ENCODE peak calls at places on chromosomes 16 and 17, in five cellular contexts. E, N, F, A and Q are unnamed samples.

GRCh38 chr17:3888343-3889171 is 4.3 kb downstream of the CAMKK1 start:
- DNase-seq in F (no peak), A (peak), E (no peak), N (peak), Q (peak)

GRCh38 chr16:85853641-85854545 is 45.1 kb upstream of the IRF8 start:
- DNase-seq in N (no peak), A (no peak), F (no peak), E (peak), Q (no peak)

GRCh38 chr16:11571549-11571948 is 15.2 kb downstream of the LITAF start:
- DNase-seq in N (no peak), F (no peak), E (no peak), A (no peak), Q (no peak)

GRCh38 chr16:79274197-79274596 is 326.3 kb downstream of the MAF start:
- DNase-seq in F (no peak), E (no peak), A (no peak), N (no peak), Q (no peak)

GRCh38 chr16:30028438-30029093 is 2.5 kb downstream of the TLCD3B start:
- DNase-seq in N (peak), A (no peak), F (no peak), E (no peak), Q (no peak)

GRCh38 chr16:66932076-66932475 is 2.1 kb downstream of the CIAO2B start:
- DNase-seq in F (no peak), A (no peak), E (no peak), N (no peak), Q (no peak)

GRCh38 chr17:50533720-50534148 is 1.2 kb downstream of the EPN3 start:
- DNase-seq in E (no peak), F (no peak), A (no peak), N (peak), Q (no peak)

GRCh38 chr16:24730914-24731313 is 1.5 kb downstream of the TNRC6A start:
- DNase-seq in N (no peak), A (no peak), F (no peak), E (no peak), Q (no peak)

GRCh38 chr16:56263711-56264608 is 72.7 kb downstream of the GNAO1 start:
- DNase-seq in A (no peak), F (no peak), N (no peak), E (no peak), Q (no peak)

GRCh38 chr17:45431531-45432404 is 902 bp downstream of the ARHGAP27 start:
- DNase-seq in E (peak), F (no peak), N (peak), A (no peak), Q (no peak)

GRCh38 chr17:2821868-2822267 is 25.6 kb downstream of the RAP1GAP2 start:
- DNase-seq in A (no peak), F (no peak), E (no peak), N (no peak), Q (no peak)

GRCh38 chr16:50079741-50080140 is 14.0 kb downstream of the HEATR3 start:
- DNase-seq in E (no peak), N (no peak), F (no peak), A (no peak), Q (no peak)

GRCh38 chr16:84800579-84800978 is 19.2 kb upstream of the CRISPLD2 start:
- DNase-seq in N (no peak), F (no peak), A (no peak), E (no peak), Q (no peak)

GRCh38 chr17:47707884-47708283 is 13.9 kb downstream of the TBKBP1 start:
- DNase-seq in E (no peak), F (no peak), N (no peak), A (no peak), Q (no peak)

GRCh38 chr16:84726670-84727467 is 27.1 kb downstream of the USP10 start:
- DNase-seq in F (no peak), E (peak), N (no peak), A (no peak), Q (no peak)

GRCh38 chr16:29811170-29811895 is 660 bp upstream of the PRRT2 start:
- DNase-seq in N (peak), F (peak), E (peak), A (peak), Q (peak)

GRCh38 chr16:83137326-83137770 is 510.6 kb downstream of the CDH13 start:
- DNase-seq in E (no peak), A (peak), N (peak), F (peak), Q (peak)

GRCh38 chr17:81340606-81341346 is 45.7 kb upstream of the SLC38A10 start:
- DNase-seq in N (peak), A (no peak), F (no peak), E (no peak), Q (no peak)

GRCh38 chr16:17414421-17414820 is 56.3 kb downstream of the XYLT1 start:
- DNase-seq in E (no peak), A (no peak), N (no peak), F (no peak), Q (no peak)

GRCh38 chr17:58510075-58510474 is 4.4 kb downstream of the MTMR4 start:
- DNase-seq in F (no peak), A (no peak), N (no peak), E (no peak), Q (no peak)

GRCh38 chr17:57931488-57932137 is 23.6 kb downstream of the CUEDC1 start:
- DNase-seq in N (no peak), A (no peak), F (no peak), E (no peak), Q (no peak)

GRCh38 chr16:55487048-55487803 is 8.2 kb downstream of the MMP2 start:
- DNase-seq in A (peak), F (peak), E (no peak), N (peak), Q (peak)

GRCh38 chr17:6914711-6915110 is 81.1 kb upstream of the ALOX12 start:
- DNase-seq in F (no peak), A (no peak), E (peak), N (no peak), Q (no peak)

GRCh38 chr16:76897816-76898215 is 293.2 kb upstream of the MON1B start:
- DNase-seq in A (no peak), F (no peak), E (no peak), N (no peak), Q (no peak)

GRCh38 chr17:14499976-14500375 is 199.1 kb downstream of the HS3ST3B1 start:
- DNase-seq in F (no peak), E (no peak), A (no peak), N (no peak), Q (no peak)

GRCh38 chr17:50520483-50520882 is 12.1 kb upstream of the EPN3 start:
- DNase-seq in F (no peak), N (no peak), E (no peak), A (no peak), Q (no peak)

GRCh38 chr17:17146791-17147406 is 59.2 kb downstream of the PLD6 start:
- DNase-seq in E (peak), A (no peak), F (no peak), N (no peak), Q (no peak)

GRCh38 chr17:60345233-60345632 is 46.7 kb downstream of the USP32 start:
- DNase-seq in A (no peak), E (no peak), N (no peak), F (no peak), Q (no peak)

GRCh38 chr16:502179-502943 is 25.2 kb upstream of the CAPN15 start:
- DNase-seq in E (no peak), A (no peak), N (no peak), F (no peak), Q (no peak)

GRCh38 chr16:177981-178676 is 1.6 kb downstream of the HBA1 start:
- DNase-seq in F (no peak), N (no peak), A (no peak), E (no peak), Q (no peak)

GRCh38 chr16:76612497-76612896 is 335.3 kb downstream of the CNTNAP4 start:
- DNase-seq in F (no peak), E (no peak), N (no peak), A (no peak), Q (no peak)

GRCh38 chr17:7195971-7196370 is 16.8 kb upstream of the ASGR1 start:
- DNase-seq in N (no peak), F (no peak), A (no peak), E (no peak), Q (no peak)

GRCh38 chr17:52419256-52419655 is 260.7 kb upstream of the CA10 start:
- DNase-seq in F (no peak), E (no peak), A (no peak), N (no peak), Q (no peak)

GRCh38 chr16:81616321-81617020 is 162.6 kb upstream of the PLCG2 start:
- DNase-seq in A (no peak), E (peak), N (peak), F (no peak), Q (no peak)

GRCh38 chr17:77890771-77891170 is 67.7 kb upstream of the TNRC6C start:
- DNase-seq in F (no peak), N (no peak), A (no peak), E (no peak), Q (no peak)
- H3K4me3 ChIP-seq in F (no peak), N (no peak), A (no peak), E (no peak), Q (no peak)

DNA sequence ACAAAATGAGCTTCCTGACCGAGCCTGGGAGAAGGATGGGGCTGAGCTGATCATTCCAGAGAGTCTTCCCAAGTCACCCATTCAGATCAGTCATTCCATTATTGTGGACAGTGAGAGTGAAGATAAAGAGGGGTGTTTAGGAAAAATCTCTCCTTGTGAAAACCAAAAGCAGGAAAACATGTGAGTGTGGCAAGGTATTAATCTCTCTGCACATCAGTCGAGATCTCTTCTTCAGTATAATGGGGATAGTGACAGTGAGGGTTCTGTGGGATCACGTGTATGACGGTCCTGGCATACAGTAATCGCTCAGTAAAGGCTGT is 35.4 kb downstream of the CHD9 start:
- DNase-seq in F (no peak), E (no peak), A (no peak), N (no peak), Q (no peak)
- H3K4me3 ChIP-seq in F (no peak), E (no peak), A (no peak), N (no peak), Q (peak)

GRCh38 chr17:43756176-43756575 is 2.4 kb downstream of the SOST start:
- DNase-seq in N (no peak), E (no peak), A (no peak), F (no peak), Q (no peak)

GRCh38 chr17:43757171-43757660 is 1.4 kb downstream of the SOST start:
- DNase-seq in F (no peak), E (no peak), A (no peak), N (no peak), Q (no peak)

GRCh38 chr17:43753488-43754129 is 5.0 kb downstream of the SOST start:
- DNase-seq in F (no peak), E (no peak), N (no peak), A (no peak), Q (no peak)

GRCh38 chr17:43755389-43755875 is 3.2 kb downstream of the SOST start:
- DNase-seq in F (no peak), E (no peak), N (peak), A (no peak), Q (no peak)

DNA sequence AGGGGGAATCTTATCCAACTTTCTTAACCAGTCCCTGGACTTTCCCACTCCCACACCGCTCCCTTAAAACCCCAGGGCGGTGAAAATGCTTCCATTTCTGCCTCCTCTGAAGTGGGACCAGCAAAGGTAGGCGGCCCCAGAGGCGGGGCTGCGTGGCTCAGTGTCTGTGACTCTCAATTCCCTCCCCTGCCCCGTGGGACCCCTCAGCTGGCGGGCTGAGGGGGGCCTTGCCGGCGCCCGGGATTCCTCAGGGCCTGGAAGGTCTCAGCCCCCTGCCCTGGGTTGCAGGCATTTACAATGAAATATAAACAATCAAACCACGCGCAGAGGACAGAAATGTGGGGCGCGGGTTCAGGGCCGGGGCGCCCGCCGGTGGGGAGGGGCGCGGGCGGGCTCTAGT is 3.6 kb downstream of the SOST start:
- DNase-seq in N (no peak), F (no peak), E (no peak), A (no peak), Q (no peak)
- H3K4me3 ChIP-seq in N (no peak), F (no peak), E (no peak), A (no peak), Q (peak)

GRCh38 chr17:40188694-40189093 is 11.4 kb downstream of the RAPGEFL1 start:
- DNase-seq in E (no peak), A (no peak), N (no peak), F (no peak), Q (no peak)
- H3K4me3 ChIP-seq in E (no peak), A (no peak), N (no peak), F (no peak), Q (no peak)

GRCh38 chr17:951388-952132 is 28.0 kb downstream of the NXN start:
- DNase-seq in N (peak), E (peak), F (no peak), A (no peak), Q (peak)
- H3K4me3 ChIP-seq in N (no peak), E (no peak), F (peak), A (no peak), Q (peak)

GRCh38 chr17:61461586-61461966 is 9.4 kb downstream of the TBX4 start:
- DNase-seq in A (no peak), N (no peak), F (no peak), E (no peak), Q (no peak)
- H3K4me3 ChIP-seq in A (no peak), N (peak), F (no peak), E (no peak), Q (peak)

DNA sequence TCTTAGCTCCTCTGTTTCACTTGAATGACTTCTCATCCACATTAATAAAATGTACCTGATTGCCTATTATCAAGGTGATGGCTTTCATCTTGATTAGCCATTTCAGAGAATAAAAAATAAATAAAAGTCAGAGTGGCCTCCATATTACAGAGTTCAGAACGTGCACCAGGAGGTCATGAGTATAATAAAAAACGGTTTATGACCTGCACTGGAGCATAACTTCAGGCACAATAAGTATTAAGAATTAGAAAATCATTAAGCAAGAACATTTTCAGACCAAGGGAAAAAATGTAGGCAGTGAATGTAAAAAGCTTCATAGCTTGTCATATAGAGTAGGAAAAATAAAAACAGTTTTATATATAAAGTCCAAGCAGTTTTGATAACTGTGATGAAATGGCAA is 11.4 kb downstream of the METTL9 start:
- DNase-seq in N (no peak), A (no peak), F (no peak), E (no peak), Q (no peak)
- H3K4me3 ChIP-seq in N (no peak), A (no peak), F (no peak), E (no peak), Q (no peak)

GRCh38 chr17:77365584-77366186 is 224.9 kb downstream of the SEC14L1 start:
- DNase-seq in E (no peak), A (no peak), F (no peak), N (peak), Q (peak)
- H3K4me3 ChIP-seq in E (no peak), A (no peak), F (no peak), N (no peak), Q (no peak)

GRCh38 chr16:51153275-51153991 is 2.4 kb upstream of the SALL1 start:
- DNase-seq in F (no peak), A (no peak), E (no peak), N (no peak), Q (no peak)
- H3K4me3 ChIP-seq in F (peak), A (peak), E (no peak), N (peak), Q (peak)

DNA sequence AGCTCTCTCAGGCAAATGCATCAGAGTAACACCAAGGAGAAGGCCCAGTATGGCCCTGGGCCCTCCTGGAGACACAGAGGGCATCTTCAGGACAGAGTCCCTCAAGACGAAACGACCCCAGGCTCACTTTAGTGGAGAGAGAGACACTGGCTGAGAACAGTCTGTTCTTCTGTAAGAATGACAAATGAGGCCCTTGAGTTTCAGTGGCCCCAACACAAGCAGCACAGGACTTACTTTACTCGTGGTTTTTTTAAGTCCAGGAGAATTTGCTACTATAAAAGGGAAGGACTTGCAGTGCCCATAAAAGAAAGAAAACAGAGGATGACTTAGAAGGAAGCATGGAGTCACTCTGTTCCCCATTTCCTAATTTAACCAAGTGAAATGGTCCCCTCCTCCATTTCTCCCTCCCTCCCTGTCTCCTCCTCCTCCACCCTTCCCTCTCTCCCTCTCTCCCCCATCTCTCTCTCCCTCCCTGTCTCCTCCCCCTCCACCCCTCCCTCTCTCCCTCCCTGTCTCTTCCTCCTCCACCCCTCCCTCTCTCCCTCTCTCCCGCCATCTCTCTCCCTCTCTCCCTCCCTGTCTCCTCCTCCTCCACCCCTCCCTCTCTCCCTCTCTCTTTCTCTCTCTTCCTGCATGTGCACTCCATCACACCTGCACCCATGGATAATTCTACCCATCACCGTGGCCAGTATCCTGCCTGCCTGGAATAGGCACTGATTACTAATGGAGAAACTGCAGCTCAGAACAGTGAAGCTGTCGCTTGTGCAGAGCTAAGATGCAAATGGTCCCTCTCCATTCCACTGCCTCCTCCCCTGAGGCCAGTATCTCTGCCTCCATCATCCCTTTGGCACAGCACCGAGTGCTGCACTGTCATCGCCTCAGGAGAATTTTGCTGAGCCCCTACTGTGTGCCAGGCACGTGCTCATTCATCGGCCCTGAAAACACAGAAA is 47.3 kb upstream of the RBFOX3 start:
- DNase-seq in E (no peak), N (no peak), A (no peak), F (no peak), Q (no peak)
- H3K4me3 ChIP-seq in E (no peak), N (no peak), A (no peak), F (no peak), Q (no peak)